ENCODE peak calls at places on chromosomes 7 and 10, in six cellular contexts. H is amygdala, T is PC-3, Y is endothelial cell, C is brain microvascular endothelial cell, A is amniotic stem cell. N is an unnamed sample.

GRCh38 chr7:147803625-147804024 is 786.9 kb upstream of the C7orf33 start:
- DNase-seq in H (no peak), Y (no peak), T (no peak), A (no peak), C (no peak), N (no peak)

GRCh38 chr10:46247808-46248569 is 38.8 kb upstream of the ANTXRL start:
- DNase-seq in H (no peak), A (no peak), C (no peak), T (no peak), Y (peak), N (no peak)

GRCh38 chr10:85612378-85612775 is 754.2 kb downstream of the GRID1 start:
- DNase-seq in Y (no peak), H (no peak), T (no peak), C (no peak), A (no peak), N (no peak)

GRCh38 chr10:56782503-56782902 is 421.4 kb upstream of the ZWINT start:
- DNase-seq in T (no peak), C (no peak), H (no peak), A (no peak), Y (no peak), N (no peak)

GRCh38 chr10:8628351-8628750 is 573.9 kb downstream of the GATA3 start:
- DNase-seq in T (peak), H (no peak), C (no peak), Y (no peak), A (no peak), N (no peak)

GRCh38 chr7:52634996-52635395 is 400.4 kb upstream of the POM121L12 start:
- DNase-seq in H (no peak), T (peak), Y (no peak), A (no peak), C (no peak), N (no peak)

GRCh38 chr10:1058017-1058416 is 1.8 kb downstream of the WDR37 start:
- DNase-seq in H (no peak), A (no peak), C (no peak), T (no peak), Y (no peak), N (no peak)

GRCh38 chr10:22332116-22332692 is 11.3 kb downstream of the BMI1 start:
- DNase-seq in H (no peak), A (no peak), Y (no peak), T (no peak), C (no peak), N (no peak)

GRCh38 chr7:29177963-29178612 is 16.5 kb upstream of the CHN2 start:
- DNase-seq in C (peak), H (no peak), A (no peak), Y (no peak), T (peak), N (no peak)

GRCh38 chr7:77935652-77936348 is 137.2 kb downstream of the PHTF2 start:
- DNase-seq in C (no peak), A (no peak), H (no peak), T (peak), Y (no peak), N (no peak)

GRCh38 chr10:51602326-51602725 is 97.1 kb downstream of the CSTF2T start:
- DNase-seq in Y (no peak), H (no peak), T (no peak), C (peak), A (no peak), N (no peak)

GRCh38 chr7:130207033-130207432 is 627 bp upstream of the SSMEM1 start:
- DNase-seq in A (no peak), T (no peak), C (no peak), Y (no peak), H (no peak), N (no peak)

GRCh38 chr10:3672220-3672619 is 112.8 kb downstream of the KLF6 start:
- DNase-seq in C (no peak), H (no peak), A (no peak), T (no peak), Y (no peak), N (no peak)

GRCh38 chr7:135991322-135991721 is 14.2 kb upstream of the MTPN start:
- DNase-seq in Y (no peak), T (peak), C (no peak), H (no peak), A (no peak), N (no peak)

N was measured in GM13976.